ENCODE peak calls at places on chromosomes 2 and 18, in four cellular contexts. V, B, A and I are unnamed samples.
A peak's percentile ranks its signal among the peaks of the same experiment; 100 is the strongest.

GRCh38 chr18:9364242-9364641 is 29.7 kb downstream of the TWSG1 start:
- DNase-seq in A (no peak), V (no peak), B (no peak), I (no peak)

GRCh38 chr2:26471766-26472706 is 5.9 kb downstream of the OTOF start:
- DNase-seq in A (no peak), V (no peak), B (no peak), I (no peak)

GRCh38 chr18:10374615-10375295 is 79.7 kb upstream of the APCDD1 start:
- DNase-seq in V (no peak), A (no peak), B (no peak), I (no peak)

GRCh38 chr2:172249986-172250385 is 147.3 kb upstream of the DLX2 start:
- DNase-seq in B (no peak), V (no peak), A (no peak), I (no peak)

GRCh38 chr2:203867561-203868200 is at the start of gene CTLA4:
- DNase-seq in A (no peak), V (no peak), B (no peak), I (no peak)

GRCh38 chr2:197168705-197169104 is 141.9 kb downstream of the ANKRD44 start:
- DNase-seq in V (peak; percentile 67), B (peak; percentile 50), A (peak; percentile 43), I (peak; percentile 77)

GRCh38 chr2:78707776-78708386 is 317.6 kb upstream of the REG3G start:
- DNase-seq in A (no peak), V (no peak), B (no peak), I (no peak)

GRCh38 chr2:11128258-11128951 is 26.9 kb upstream of the SLC66A3 start:
- DNase-seq in B (no peak), A (no peak), V (no peak), I (peak; percentile 45)

GRCh38 chr2:45869165-45869501 is 217.7 kb downstream of the PRKCE start:
- DNase-seq in V (no peak), B (no peak), A (no peak), I (no peak)

GRCh38 chr2:42450136-42450535 is 43.6 kb downstream of the KCNG3 start:
- DNase-seq in A (no peak), V (no peak), B (no peak), I (no peak)

GRCh38 chr2:30298302-30298701 is 67.0 kb downstream of the LBH start:
- DNase-seq in A (no peak), B (no peak), V (no peak), I (no peak)

GRCh38 chr2:170190172-170190571 is 12.2 kb downstream of the MYO3B start:
- DNase-seq in A (no peak), V (no peak), B (no peak), I (no peak)

GRCh38 chr2:120738786-120739771 is 3.4 kb downstream of the GLI2 start:
- DNase-seq in V (no peak), A (no peak), B (no peak), I (no peak)

GRCh38 chr18:11587432-11587831 is 22.0 kb upstream of the SLC35G4 start:
- DNase-seq in A (no peak), B (no peak), V (no peak), I (no peak)

GRCh38 chr18:3590096-3590655 is 140.2 kb downstream of the TGIF1 start:
- DNase-seq in V (no peak), B (no peak), A (no peak), I (no peak)

GRCh38 chr2:201977651-201978050 is 56.0 kb upstream of the FZD7 start:
- DNase-seq in B (no peak), V (no peak), A (no peak), I (no peak)

GRCh38 chr2:162462911-162463310 is 119.0 kb downstream of the GCA start:
- DNase-seq in V (no peak), A (no peak), B (no peak), I (no peak)

DNA sequence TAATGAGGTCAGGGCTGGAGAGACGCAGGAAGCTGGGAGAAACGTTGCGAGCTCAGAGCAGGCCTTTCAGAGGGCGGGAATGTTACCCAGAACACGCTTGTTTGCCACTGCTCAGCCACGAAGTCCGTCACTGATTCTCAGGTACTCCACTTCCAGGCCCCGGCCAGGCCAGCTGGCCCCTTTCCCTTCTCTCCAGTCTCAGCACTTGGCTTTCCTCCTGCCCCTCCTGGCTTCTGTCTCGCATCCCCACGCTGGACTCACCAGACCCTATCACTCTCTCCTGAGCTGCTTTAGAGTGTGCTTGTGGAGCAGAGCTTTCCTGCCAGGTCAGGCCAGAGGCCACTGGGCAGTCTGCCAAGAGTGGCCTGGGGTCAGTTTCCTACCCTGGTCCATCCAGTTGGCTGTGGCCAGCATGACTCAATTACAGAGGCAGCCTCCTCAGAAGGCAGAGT is 151.4 kb downstream of the TWIST2 start:
- DNase-seq in A (no peak), B (no peak), V (peak; percentile 44), I (no peak)
- H3K27me3 ChIP-seq in A (no peaks in the 10 kb centered on the region), B (peaks cover 34% of the 10 kb centered on the region), V (peaks cover 3% of the 10 kb centered on the region), I (no peaks in the 10 kb centered on the region)

GRCh38 chr2:200422532-200423262 is 87.2 kb downstream of the KCTD18 start:
- DNase-seq in B (no peak), V (no peak), A (no peak), I (no peak)
- H3K36me3 ChIP-seq in B (peaks cover 37% of the 10 kb centered on the region), V (peaks cover 9% of the 10 kb centered on the region), A (no peaks in the 10 kb centered on the region), I (peaks cover 2% of the 10 kb centered on the region)

GRCh38 chr2:206257345-206257744 is 17.1 kb upstream of the ZDBF2 start:
- DNase-seq in A (no peak), B (no peak), V (no peak), I (no peak)
- H3K27me3 ChIP-seq in A (peaks cover 6% of the 10 kb centered on the region), B (peaks cover 100% of the 10 kb centered on the region), V (peaks cover 71% of the 10 kb centered on the region), I (no peaks in the 10 kb centered on the region)

DNA sequence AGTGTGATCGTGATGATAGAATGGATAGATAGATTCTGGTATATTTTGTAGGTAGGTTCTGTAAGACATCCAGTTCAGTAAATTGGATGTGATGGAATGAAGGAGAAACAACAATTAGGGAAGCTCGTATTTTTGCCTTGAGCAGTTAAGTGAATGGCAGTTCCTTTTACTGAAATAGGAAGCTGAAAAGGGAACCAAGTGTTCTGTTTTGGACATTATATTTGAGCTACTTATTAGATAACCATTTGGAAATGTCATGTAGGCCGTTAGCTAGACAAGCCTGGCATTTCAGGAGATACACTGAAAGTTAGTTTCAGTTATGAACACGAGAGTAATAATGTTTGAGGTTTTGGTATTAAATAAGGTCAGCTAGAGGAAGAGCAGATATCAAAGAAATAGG is 41.5 kb downstream of the MARCHF7 start:
- DNase-seq in B (no peak), A (no peak), V (no peak), I (no peak)
- H3K36me3 ChIP-seq in B (peaks cover 60% of the 10 kb centered on the region), A (peaks cover 6% of the 10 kb centered on the region), V (peaks cover 20% of the 10 kb centered on the region), I (no peaks in the 10 kb centered on the region)

GRCh38 chr2:104432401-104432800 is 421.5 kb upstream of the POU3F3 start:
- DNase-seq in V (no peak), B (no peak), A (no peak), I (no peak)

GRCh38 chr2:104429978-104430740 is 423.8 kb upstream of the POU3F3 start:
- DNase-seq in B (no peak), A (no peak), V (no peak), I (no peak)

GRCh38 chr2:104431701-104432121 is 422.2 kb upstream of the POU3F3 start:
- DNase-seq in V (no peak), A (no peak), B (no peak), I (no peak)

GRCh38 chr2:104432972-104433371 is 420.9 kb upstream of the POU3F3 start:
- DNase-seq in A (no peak), B (no peak), V (no peak), I (no peak)

GRCh38 chr2:104430892-104431291 is 423.0 kb upstream of the POU3F3 start:
- DNase-seq in B (no peak), V (no peak), A (no peak), I (no peak)
- H3K27me3 ChIP-seq in B (peaks cover 17% of the 10 kb centered on the region), V (no peaks in the 10 kb centered on the region), A (no peaks in the 10 kb centered on the region), I (peaks cover 2% of the 10 kb centered on the region)

DNA sequence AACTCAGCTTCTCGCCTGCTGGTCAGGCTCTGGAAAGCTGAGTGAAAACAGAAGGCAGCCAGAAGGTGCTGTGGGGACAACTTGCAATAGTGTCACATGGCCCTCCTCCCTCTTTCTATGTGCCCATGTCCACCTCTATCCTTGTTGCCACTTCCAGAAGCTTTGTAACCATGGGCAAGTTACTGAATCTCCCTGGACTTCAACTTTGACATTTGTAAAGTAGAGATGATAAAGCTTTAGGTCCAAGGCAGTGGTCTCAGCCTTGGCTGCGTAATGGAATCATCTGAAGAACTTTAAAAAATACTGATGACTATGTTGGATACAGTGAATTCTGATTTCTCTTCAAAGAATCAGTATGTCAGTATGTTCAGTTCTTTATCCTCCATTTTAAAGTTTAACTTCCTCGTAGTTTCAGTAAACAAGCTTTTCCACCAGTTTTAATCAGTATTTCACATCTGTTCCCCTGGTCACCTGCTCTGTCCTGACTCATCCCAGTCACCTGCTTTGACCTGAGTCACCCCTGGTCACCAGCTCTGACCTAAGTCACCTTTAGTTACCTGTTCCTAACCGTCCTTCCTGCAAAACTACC is 245.2 kb upstream of the STON1 start:
- DNase-seq in V (no peak), A (no peak), B (no peak), I (no peak)
- H3K36me3 ChIP-seq in V (no peaks in the 10 kb centered on the region), A (no peaks in the 10 kb centered on the region), B (no peaks in the 10 kb centered on the region), I (no peaks in the 10 kb centered on the region)

DNA sequence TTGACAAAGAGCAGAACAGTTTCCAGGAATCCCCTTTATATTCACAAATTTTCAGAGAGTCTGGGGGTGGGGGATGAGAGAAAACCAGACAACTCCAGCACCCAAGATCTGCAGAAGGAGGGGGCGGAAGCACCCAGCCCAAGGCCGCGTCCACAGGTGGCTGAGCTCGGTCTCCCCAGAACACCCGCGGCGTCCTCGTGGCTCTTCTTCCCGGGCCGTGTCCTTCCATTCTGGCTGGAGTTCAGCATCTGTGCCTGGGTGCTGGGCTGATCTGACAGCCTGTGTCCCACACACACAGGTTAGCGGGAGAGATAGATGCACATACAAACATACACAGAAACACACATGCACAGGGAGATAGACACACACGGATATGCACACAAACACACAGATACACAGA is 455.8 kb upstream of the SALL3 start:
- DNase-seq in V (no peak), A (no peak), B (no peak), I (no peak)
- H3K27me3 ChIP-seq in V (no peaks in the 10 kb centered on the region), A (no peaks in the 10 kb centered on the region), B (no peaks in the 10 kb centered on the region), I (no peaks in the 10 kb centered on the region)

DNA sequence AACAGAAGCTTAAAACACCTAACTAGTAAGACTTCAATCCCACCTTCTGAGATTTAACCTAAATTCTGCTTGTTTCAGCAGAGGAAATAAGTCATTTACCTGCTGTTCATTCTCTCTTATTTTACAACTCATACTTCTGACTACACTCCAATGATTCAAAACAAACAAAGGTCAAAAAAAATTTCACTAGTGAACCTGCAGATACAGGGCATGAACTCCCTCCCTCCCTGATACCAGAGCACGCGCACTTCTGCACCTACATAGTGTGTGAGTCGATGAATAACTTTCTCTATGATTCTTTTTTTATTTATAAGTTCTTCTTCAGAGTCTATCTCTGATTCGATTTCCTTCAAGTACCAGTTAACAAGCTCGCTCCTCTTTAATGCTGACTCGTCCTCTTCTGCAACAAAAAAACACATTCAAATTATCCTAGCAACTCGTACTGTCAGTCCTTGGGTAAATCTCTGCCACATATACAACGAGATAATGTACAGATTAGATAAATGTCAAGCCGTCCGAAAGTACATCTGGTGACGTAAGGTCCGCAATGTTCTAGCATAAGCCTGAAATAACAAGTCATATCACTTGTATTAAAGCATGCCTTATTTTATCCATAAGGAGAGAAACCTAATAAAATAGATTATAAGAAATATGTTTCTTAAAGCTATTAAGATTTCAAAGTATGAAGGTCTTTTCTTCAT is 7.5 kb upstream of the LCT start:
- DNase-seq in V (no peak), A (no peak), B (no peak), I (no peak)
- H3K36me3 ChIP-seq in V (no peaks in the 10 kb centered on the region), A (no peaks in the 10 kb centered on the region), B (peaks cover 74% of the 10 kb centered on the region), I (peaks cover 2% of the 10 kb centered on the region)